ENCODE peak calls at places on chromosomes 5 and 9, in five cellular contexts. One of them, this sample, is unnamed.

GRCh38 chr9:81574399-81574798 is 114.9 kb downstream of the TLE1 start:
- DNase-seq in epithelial cell of esophagus: peak
- DNase-seq in left lung: no peak
- DNase-seq in adrenal gland: no peak
- DNase-seq in astrocyte of the cerebellum: peak
- DNase-seq in this sample: no peak

GRCh38 chr5:36152324-36153298 is 700 bp downstream of the SKP2 start:
- DNase-seq in astrocyte of the cerebellum: no peak
- DNase-seq in epithelial cell of esophagus: peak
- DNase-seq in left lung: no peak
- DNase-seq in adrenal gland: no peak
- DNase-seq in this sample: no peak

GRCh38 chr5:61313960-61314681 is 17.9 kb upstream of the ZSWIM6 start:
- DNase-seq in epithelial cell of esophagus: peak
- DNase-seq in adrenal gland: no peak
- DNase-seq in left lung: no peak
- DNase-seq in astrocyte of the cerebellum: no peak
- DNase-seq in this sample: no peak

GRCh38 chr5:75049581-75050274 is 2.6 kb downstream of the GCNT4 start:
- DNase-seq in adrenal gland: peak
- DNase-seq in astrocyte of the cerebellum: no peak
- DNase-seq in left lung: no peak
- DNase-seq in epithelial cell of esophagus: peak
- DNase-seq in this sample: peak

GRCh38 chr9:113568081-113568435 is 104.5 kb downstream of the RGS3 start:
- DNase-seq in adrenal gland: peak
- DNase-seq in astrocyte of the cerebellum: no peak
- DNase-seq in left lung: no peak
- DNase-seq in epithelial cell of esophagus: no peak
- DNase-seq in this sample: no peak

GRCh38 chr9:98658965-98659364 is 49.8 kb downstream of the GABBR2 start:
- DNase-seq in adrenal gland: no peak
- DNase-seq in astrocyte of the cerebellum: peak
- DNase-seq in epithelial cell of esophagus: no peak
- DNase-seq in left lung: no peak
- DNase-seq in this sample: no peak

GRCh38 chr5:154523704-154524103 is 45.7 kb upstream of the HAND1 start:
- DNase-seq in left lung: no peak
- DNase-seq in epithelial cell of esophagus: peak
- DNase-seq in adrenal gland: peak
- DNase-seq in astrocyte of the cerebellum: no peak
- DNase-seq in this sample: no peak

GRCh38 chr5:157538311-157538710 is 37.3 kb downstream of the ADAM19 start:
- DNase-seq in left lung: no peak
- DNase-seq in astrocyte of the cerebellum: no peak
- DNase-seq in epithelial cell of esophagus: no peak
- DNase-seq in adrenal gland: no peak
- DNase-seq in this sample: no peak

GRCh38 chr9:85156652-85157051 is 487.1 kb downstream of the NTRK2 start:
- DNase-seq in left lung: no peak
- DNase-seq in adrenal gland: no peak
- DNase-seq in astrocyte of the cerebellum: no peak
- DNase-seq in epithelial cell of esophagus: no peak
- DNase-seq in this sample: no peak

GRCh38 chr5:158707534-158707933 is 392.2 kb downstream of the EBF1 start:
- DNase-seq in epithelial cell of esophagus: no peak
- DNase-seq in astrocyte of the cerebellum: no peak
- DNase-seq in adrenal gland: no peak
- DNase-seq in left lung: no peak
- DNase-seq in this sample: no peak

GRCh38 chr9:94900222-94901018 is 173.9 kb downstream of the AOPEP start:
- DNase-seq in epithelial cell of esophagus: peak
- DNase-seq in astrocyte of the cerebellum: peak
- DNase-seq in left lung: no peak
- DNase-seq in adrenal gland: no peak
- DNase-seq in this sample: no peak

GRCh38 chr9:95138474-95138873 is 179.0 kb downstream of the FANCC start:
- DNase-seq in adrenal gland: peak
- DNase-seq in astrocyte of the cerebellum: no peak
- DNase-seq in epithelial cell of esophagus: peak
- DNase-seq in left lung: no peak
- DNase-seq in this sample: no peak

GRCh38 chr5:79888643-79889042 is 102.4 kb downstream of the MTX3 start:
- DNase-seq in epithelial cell of esophagus: no peak
- DNase-seq in adrenal gland: no peak
- DNase-seq in left lung: no peak
- DNase-seq in astrocyte of the cerebellum: no peak
- DNase-seq in this sample: no peak

GRCh38 chr5:101860563-101860962 is 435.5 kb downstream of the SLCO4C1 start:
- DNase-seq in astrocyte of the cerebellum: no peak
- DNase-seq in adrenal gland: no peak
- DNase-seq in left lung: no peak
- DNase-seq in epithelial cell of esophagus: no peak
- DNase-seq in this sample: no peak

GRCh38 chr9:93149361-93149760 is 15.3 kb upstream of the NINJ1 start:
- DNase-seq in left lung: no peak
- DNase-seq in astrocyte of the cerebellum: no peak
- DNase-seq in epithelial cell of esophagus: no peak
- DNase-seq in adrenal gland: no peak
- DNase-seq in this sample: no peak

GRCh38 chr9:76808636-76809035 is 44.4 kb downstream of the PCA3 start:
- DNase-seq in left lung: no peak
- DNase-seq in epithelial cell of esophagus: peak
- DNase-seq in astrocyte of the cerebellum: no peak
- DNase-seq in adrenal gland: no peak
- DNase-seq in this sample: no peak

GRCh38 chr5:168433982-168434381 is 52.3 kb upstream of the RARS1 start:
- DNase-seq in left lung: no peak
- DNase-seq in astrocyte of the cerebellum: no peak
- DNase-seq in adrenal gland: peak
- DNase-seq in epithelial cell of esophagus: no peak
- DNase-seq in this sample: no peak

GRCh38 chr5:78566747-78567449 is 81.7 kb downstream of the LHFPL2 start:
- DNase-seq in epithelial cell of esophagus: peak
- DNase-seq in left lung: no peak
- DNase-seq in astrocyte of the cerebellum: no peak
- DNase-seq in adrenal gland: no peak
- DNase-seq in this sample: no peak

GRCh38 chr5:155154973-155155372 is 141.4 kb downstream of the KIF4B start:
- DNase-seq in astrocyte of the cerebellum: no peak
- DNase-seq in adrenal gland: no peak
- DNase-seq in left lung: no peak
- DNase-seq in epithelial cell of esophagus: no peak
- DNase-seq in this sample: no peak

GRCh38 chr9:111974092-111974681 is 77.6 kb downstream of the UGCG start:
- DNase-seq in left lung: no peak
- DNase-seq in astrocyte of the cerebellum: no peak
- DNase-seq in epithelial cell of esophagus: peak
- DNase-seq in adrenal gland: peak
- DNase-seq in this sample: no peak

GRCh38 chr5:38207343-38207742 is 51.0 kb upstream of the EGFLAM start:
- DNase-seq in adrenal gland: no peak
- DNase-seq in epithelial cell of esophagus: peak
- DNase-seq in astrocyte of the cerebellum: no peak
- DNase-seq in left lung: no peak
- DNase-seq in this sample: no peak

GRCh38 chr9:28203036-28203435 is 629.8 kb upstream of the C9orf72 start:
- DNase-seq in adrenal gland: no peak
- DNase-seq in left lung: no peak
- DNase-seq in epithelial cell of esophagus: no peak
- DNase-seq in astrocyte of the cerebellum: no peak
- DNase-seq in this sample: no peak

GRCh38 chr9:23771746-23772145 is 54.3 kb downstream of the ELAVL2 start:
- DNase-seq in epithelial cell of esophagus: no peak
- DNase-seq in adrenal gland: no peak
- DNase-seq in left lung: no peak
- DNase-seq in astrocyte of the cerebellum: no peak
- DNase-seq in this sample: no peak

GRCh38 chr5:74433255-74434123 is 207.0 kb downstream of the ENC1 start:
- DNase-seq in epithelial cell of esophagus: peak
- DNase-seq in astrocyte of the cerebellum: no peak
- DNase-seq in adrenal gland: no peak
- DNase-seq in left lung: no peak
- DNase-seq in this sample: no peak

GRCh38 chr9:128771094-128771721 is 519 bp downstream of the ZER1 start:
- DNase-seq in left lung: no peak
- DNase-seq in astrocyte of the cerebellum: no peak
- DNase-seq in adrenal gland: peak
- DNase-seq in epithelial cell of esophagus: peak
- DNase-seq in this sample: no peak

GRCh38 chr5:79859588-79859987 is 131.5 kb downstream of the MTX3 start:
- DNase-seq in left lung: no peak
- DNase-seq in epithelial cell of esophagus: no peak
- DNase-seq in astrocyte of the cerebellum: no peak
- DNase-seq in adrenal gland: no peak
- DNase-seq in this sample: no peak

GRCh38 chr5:111233050-111233370 is 8.8 kb downstream of the CAMK4 start:
- DNase-seq in epithelial cell of esophagus: no peak
- DNase-seq in adrenal gland: no peak
- DNase-seq in astrocyte of the cerebellum: no peak
- DNase-seq in left lung: no peak
- DNase-seq in this sample: no peak

GRCh38 chr9:3447813-3448212 is 78.0 kb downstream of the RFX3 start:
- DNase-seq in epithelial cell of esophagus: no peak
- DNase-seq in astrocyte of the cerebellum: no peak
- DNase-seq in adrenal gland: no peak
- DNase-seq in left lung: no peak
- DNase-seq in this sample: no peak

GRCh38 chr5:5456858-5457257 is 34.4 kb downstream of the ICE1 start:
- DNase-seq in left lung: no peak
- DNase-seq in astrocyte of the cerebellum: no peak
- DNase-seq in epithelial cell of esophagus: peak
- DNase-seq in adrenal gland: no peak
- DNase-seq in this sample: no peak

GRCh38 chr9:22809371-22809770 is 362.7 kb downstream of the DMRTA1 start:
- DNase-seq in epithelial cell of esophagus: no peak
- DNase-seq in left lung: no peak
- DNase-seq in adrenal gland: no peak
- DNase-seq in astrocyte of the cerebellum: no peak
- DNase-seq in this sample: no peak

GRCh38 chr5:96896806-96897205 is 20.5 kb downstream of the ERAP2 start:
- DNase-seq in left lung: peak
- DNase-seq in adrenal gland: no peak
- DNase-seq in astrocyte of the cerebellum: no peak
- DNase-seq in epithelial cell of esophagus: no peak
- DNase-seq in this sample: no peak

GRCh38 chr9:96219615-96220257 is 82.2 kb downstream of the HSD17B3 start:
- DNase-seq in left lung: no peak
- DNase-seq in adrenal gland: peak
- DNase-seq in epithelial cell of esophagus: peak
- DNase-seq in astrocyte of the cerebellum: no peak
- DNase-seq in this sample: peak

GRCh38 chr9:128409998-128410397 is 10.7 kb upstream of the CERCAM start:
- DNase-seq in epithelial cell of esophagus: no peak
- DNase-seq in adrenal gland: no peak
- DNase-seq in left lung: no peak
- DNase-seq in astrocyte of the cerebellum: no peak
- DNase-seq in this sample: no peak

GRCh38 chr5:1824903-1825841 is 24.0 kb downstream of the NDUFS6 start:
- DNase-seq in astrocyte of the cerebellum: no peak
- DNase-seq in adrenal gland: no peak
- DNase-seq in epithelial cell of esophagus: no peak
- DNase-seq in left lung: no peak
- DNase-seq in this sample: no peak

DNA sequence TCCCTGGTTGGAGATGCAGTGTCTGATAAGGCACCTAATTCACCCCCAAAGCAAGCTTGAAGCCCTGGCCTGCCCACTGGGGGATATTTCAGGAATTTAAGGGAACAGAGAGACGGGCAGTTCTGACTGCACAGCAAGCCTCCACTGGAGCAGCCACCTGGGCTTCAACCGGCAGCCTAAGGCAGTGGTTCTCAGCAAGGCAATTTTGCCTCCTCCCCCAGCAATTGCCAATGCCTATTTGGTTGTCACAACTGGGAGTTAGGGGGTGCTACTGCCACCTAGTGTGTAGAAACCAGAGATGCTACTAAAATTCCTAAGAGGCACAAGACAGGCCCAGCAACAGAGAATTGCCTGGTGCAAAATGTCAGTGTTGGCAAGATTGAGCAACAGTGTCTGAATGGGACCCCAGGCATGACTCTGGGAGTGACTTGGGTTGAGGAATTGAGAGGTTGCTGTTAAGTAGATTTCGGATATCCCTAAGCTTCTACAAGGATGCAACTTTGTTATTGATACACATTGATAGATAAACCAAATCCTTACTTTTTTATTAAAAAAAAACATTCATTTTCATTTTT is 58.7 kb upstream of the CTSL start:
- DNase-seq in left lung: no peak
- DNase-seq in epithelial cell of esophagus: peak
- DNase-seq in astrocyte of the cerebellum: no peak
- DNase-seq in adrenal gland: no peak
- DNase-seq in this sample: no peak
- TF ChIP-seq CTCF in left lung: peak
- TF ChIP-seq CTCF in epithelial cell of esophagus: peak
- TF ChIP-seq CTCF in astrocyte of the cerebellum: peak
- TF ChIP-seq CTCF in adrenal gland: peak
- TF ChIP-seq CTCF in this sample: no peak

GRCh38 chr5:24026288-24026687 is 518.9 kb downstream of the PRDM9 start:
- DNase-seq in epithelial cell of esophagus: no peak
- DNase-seq in adrenal gland: no peak
- DNase-seq in astrocyte of the cerebellum: no peak
- DNase-seq in left lung: no peak
- DNase-seq in this sample: no peak
- TF ChIP-seq CTCF in epithelial cell of esophagus: no peak
- TF ChIP-seq CTCF in adrenal gland: no peak
- TF ChIP-seq CTCF in astrocyte of the cerebellum: no peak
- TF ChIP-seq CTCF in left lung: no peak
- TF ChIP-seq CTCF in this sample: no peak

GRCh38 chr5:82364497-82364896 is 86.3 kb upstream of the RPS23 start:
- DNase-seq in epithelial cell of esophagus: peak
- DNase-seq in adrenal gland: no peak
- DNase-seq in left lung: no peak
- DNase-seq in astrocyte of the cerebellum: peak
- DNase-seq in this sample: no peak
- TF ChIP-seq CTCF in epithelial cell of esophagus: peak
- TF ChIP-seq CTCF in adrenal gland: peak
- TF ChIP-seq CTCF in left lung: peak
- TF ChIP-seq CTCF in astrocyte of the cerebellum: peak
- TF ChIP-seq CTCF in this sample: no peak

DNA sequence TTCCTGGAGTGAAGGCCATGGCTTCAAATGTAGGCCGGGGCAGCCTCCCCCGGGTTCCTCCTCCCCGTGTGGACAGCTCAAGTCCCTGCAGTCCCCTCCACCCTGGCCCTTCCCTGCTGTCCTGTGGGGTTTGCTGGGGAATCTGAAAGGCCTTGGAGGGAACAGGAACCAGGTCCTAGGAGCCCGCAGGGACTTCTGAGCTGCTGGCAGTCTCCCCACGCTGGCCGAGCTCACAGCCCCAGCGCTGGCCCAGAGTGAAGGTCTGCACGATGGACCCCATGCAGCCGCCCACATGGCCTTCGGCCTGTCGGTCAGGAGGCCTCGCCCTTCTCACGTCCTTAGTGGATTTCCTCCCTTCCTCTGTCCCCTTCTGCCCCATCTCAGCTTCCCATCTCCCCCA is 25.7 kb upstream of the NOTCH1 start:
- DNase-seq in left lung: no peak
- DNase-seq in epithelial cell of esophagus: no peak
- DNase-seq in adrenal gland: no peak
- DNase-seq in astrocyte of the cerebellum: no peak
- DNase-seq in this sample: no peak
- TF ChIP-seq CTCF in left lung: no peak
- TF ChIP-seq CTCF in epithelial cell of esophagus: no peak
- TF ChIP-seq CTCF in adrenal gland: no peak
- TF ChIP-seq CTCF in astrocyte of the cerebellum: no peak
- TF ChIP-seq CTCF in this sample: no peak

GRCh38 chr5:133460172-133460758 is 152.1 kb downstream of the FSTL4 start:
- DNase-seq in left lung: no peak
- DNase-seq in epithelial cell of esophagus: peak
- DNase-seq in adrenal gland: no peak
- DNase-seq in astrocyte of the cerebellum: no peak
- DNase-seq in this sample: no peak
- TF ChIP-seq CTCF in left lung: peak
- TF ChIP-seq CTCF in epithelial cell of esophagus: peak
- TF ChIP-seq CTCF in adrenal gland: peak
- TF ChIP-seq CTCF in astrocyte of the cerebellum: peak
- TF ChIP-seq CTCF in this sample: peak

This sample was measured in natural killer cell.